ENCODE peak calls at places on chromosomes 3 and 15, in five cellular contexts. One of them, this sample, is unnamed.

GRCh38 chr15:95995375-95996168 is 334.9 kb upstream of the NR2F2 start:
- DNase-seq in CD14-positive monocyte: no peak
- DNase-seq in DMS79 treated with DMSO at 0.1 percent for 48 hours: no peak
- DNase-seq in HL-60: no peak
- DNase-seq in CD8-positive, alpha-beta memory T cell: no peak
- DNase-seq in this sample: no peak

GRCh38 chr3:123025642-123026521 is 1.7 kb downstream of the SEMA5B start:
- DNase-seq in CD14-positive monocyte: no peak
- DNase-seq in DMS79 treated with DMSO at 0.1 percent for 48 hours: peak
- DNase-seq in HL-60: peak
- DNase-seq in CD8-positive, alpha-beta memory T cell: peak
- DNase-seq in this sample: no peak

GRCh38 chr15:33985287-33985686 is 17.0 kb downstream of the CHRM5 start:
- DNase-seq in CD14-positive monocyte: no peak
- DNase-seq in DMS79 treated with DMSO at 0.1 percent for 48 hours: no peak
- DNase-seq in HL-60: no peak
- DNase-seq in CD8-positive, alpha-beta memory T cell: no peak
- DNase-seq in this sample: no peak

GRCh38 chr15:41066516-41066915 is 49.6 kb downstream of the INO80 start:
- DNase-seq in CD14-positive monocyte: no peak
- DNase-seq in DMS79 treated with DMSO at 0.1 percent for 48 hours: no peak
- DNase-seq in HL-60: no peak
- DNase-seq in CD8-positive, alpha-beta memory T cell: no peak
- DNase-seq in this sample: no peak

GRCh38 chr15:29126821-29127461 is 142.7 kb downstream of the NSMCE3 start:
- DNase-seq in CD14-positive monocyte: peak
- DNase-seq in DMS79 treated with DMSO at 0.1 percent for 48 hours: no peak
- DNase-seq in HL-60: no peak
- DNase-seq in CD8-positive, alpha-beta memory T cell: no peak
- DNase-seq in this sample: no peak

GRCh38 chr3:170480111-170480510 is 61.4 kb downstream of the CLDN11 start:
- DNase-seq in CD14-positive monocyte: no peak
- DNase-seq in DMS79 treated with DMSO at 0.1 percent for 48 hours: no peak
- DNase-seq in HL-60: peak
- DNase-seq in CD8-positive, alpha-beta memory T cell: no peak
- DNase-seq in this sample: no peak

GRCh38 chr3:188358787-188359493 is 205.0 kb downstream of the LPP start:
- DNase-seq in CD14-positive monocyte: no peak
- DNase-seq in DMS79 treated with DMSO at 0.1 percent for 48 hours: peak
- DNase-seq in HL-60: peak
- DNase-seq in CD8-positive, alpha-beta memory T cell: peak
- DNase-seq in this sample: no peak

GRCh38 chr15:61195116-61196002 is 33.7 kb downstream of the RORA start:
- DNase-seq in CD14-positive monocyte: no peak
- DNase-seq in DMS79 treated with DMSO at 0.1 percent for 48 hours: no peak
- DNase-seq in HL-60: peak
- DNase-seq in CD8-positive, alpha-beta memory T cell: no peak
- DNase-seq in this sample: no peak

GRCh38 chr15:82850242-82850591 is 40.8 kb downstream of the WHAMM start:
- DNase-seq in CD14-positive monocyte: no peak
- DNase-seq in DMS79 treated with DMSO at 0.1 percent for 48 hours: no peak
- DNase-seq in HL-60: no peak
- DNase-seq in CD8-positive, alpha-beta memory T cell: no peak
- DNase-seq in this sample: no peak

GRCh38 chr15:65877752-65878151 is 8.5 kb downstream of the RAB11A start:
- DNase-seq in CD14-positive monocyte: no peak
- DNase-seq in DMS79 treated with DMSO at 0.1 percent for 48 hours: no peak
- DNase-seq in HL-60: no peak
- DNase-seq in CD8-positive, alpha-beta memory T cell: no peak
- DNase-seq in this sample: no peak

GRCh38 chr3:50028336-50028735 is 60.4 kb upstream of the RBM5 start:
- DNase-seq in CD14-positive monocyte: no peak
- DNase-seq in DMS79 treated with DMSO at 0.1 percent for 48 hours: no peak
- DNase-seq in HL-60: no peak
- DNase-seq in CD8-positive, alpha-beta memory T cell: no peak
- DNase-seq in this sample: no peak

GRCh38 chr3:90184861-90185260 is 1077.4 kb downstream of the EPHA3 start:
- DNase-seq in CD14-positive monocyte: no peak
- DNase-seq in DMS79 treated with DMSO at 0.1 percent for 48 hours: no peak
- DNase-seq in HL-60: no peak
- DNase-seq in CD8-positive, alpha-beta memory T cell: no peak
- DNase-seq in this sample: no peak

GRCh38 chr3:134601539-134602439 is 49.0 kb downstream of the KY start:
- DNase-seq in CD14-positive monocyte: no peak
- DNase-seq in DMS79 treated with DMSO at 0.1 percent for 48 hours: peak
- DNase-seq in HL-60: no peak
- DNase-seq in CD8-positive, alpha-beta memory T cell: no peak
- DNase-seq in this sample: no peak

GRCh38 chr3:127809611-127810010 is 12.7 kb downstream of the MGLL start:
- DNase-seq in CD14-positive monocyte: peak
- DNase-seq in DMS79 treated with DMSO at 0.1 percent for 48 hours: no peak
- DNase-seq in HL-60: no peak
- DNase-seq in CD8-positive, alpha-beta memory T cell: no peak
- DNase-seq in this sample: no peak

GRCh38 chr3:53137221-53137620 is 7.0 kb upstream of the RFT1 start:
- DNase-seq in CD14-positive monocyte: no peak
- DNase-seq in DMS79 treated with DMSO at 0.1 percent for 48 hours: peak
- DNase-seq in HL-60: no peak
- DNase-seq in CD8-positive, alpha-beta memory T cell: no peak
- DNase-seq in this sample: no peak

This sample was measured in SIG-M5.